ENCODE peak calls at places on chromosomes 1 and 21, in four cellular contexts. R is stimulated activated CD4-positive, alpha-beta T cell treated with anti-CD3 and anti-CD28 coated beads, Interleukin-4, amount 100 ng/mL, for 1 hour; M is activated CD8-positive, alpha-beta memory T cell treated with anti-CD3 and anti-CD28 coated beads for 24 hours; X is activated CD4-positive, CD25-positive, alpha-beta regulatory T cell. K is an unnamed sample.

GRCh38 chr1:110319332-110320167 is 19.6 kb upstream of the RBM15 start:
- DNase-seq in R (no peak), M (peak; percentile 35), X (no peak), K (peak; percentile 35)

GRCh38 chr21:38468989-38469388 is 29.3 kb downstream of the ERG start:
- DNase-seq in R (no peak), M (no peak), X (no peak), K (no peak)

GRCh38 chr1:26469558-26469957 is 2.7 kb upstream of the HMGN2 start:
- DNase-seq in R (no peak), M (no peak), X (no peak), K (no peak)

GRCh38 chr1:71047635-71048607 is at the start of gene PTGER3:
- DNase-seq in R (peak; percentile 53), M (peak; percentile 73), X (no peak), K (no peak)

GRCh38 chr1:121522061-121522759 is 337.4 kb downstream of the SRGAP2C start:
- DNase-seq in R (no peak), M (no peak), X (no peak), K (peak; percentile 8)

GRCh38 chr1:70208292-70208691 is 2.9 kb upstream of the LRRC40 start:
- DNase-seq in R (no peak), M (no peak), X (no peak), K (no peak)

GRCh38 chr1:162943627-162944026 is 82.7 kb upstream of the CCDC190 start:
- DNase-seq in R (no peak), M (no peak), X (no peak), K (peak; percentile 12)

GRCh38 chr1:171999756-172000155 is 158.5 kb downstream of the DNM3 start:
- DNase-seq in R (no peak), M (no peak), X (no peak), K (peak; percentile 15)

GRCh38 chr1:25519624-25520023 is 23.8 kb upstream of the LDLRAP1 start:
- DNase-seq in R (no peak), M (no peak), X (no peak), K (peak; percentile 83)

GRCh38 chr1:23908453-23909341 is 4.5 kb downstream of the CNR2 start:
- DNase-seq in R (no peak), M (peak; percentile 66), X (no peak), K (no peak)

GRCh38 chr1:53380296-53380695 is 52.4 kb upstream of the LRP8 start:
- DNase-seq in R (no peak), M (no peak), X (no peak), K (peak; percentile 9)

GRCh38 chr1:167375949-167376348 is 142.4 kb downstream of the CD247 start:
- DNase-seq in R (no peak), M (no peak), X (no peak), K (no peak)

GRCh38 chr21:42684109-42684916 is 30.9 kb downstream of the PDE9A start:
- DNase-seq in R (peak; percentile 47), M (peak; percentile 80), X (no peak), K (no peak)

GRCh38 chr1:174040387-174040786 is 18.2 kb upstream of the RC3H1 start:
- DNase-seq in R (no peak), M (no peak), X (no peak), K (peak; percentile 77)

GRCh38 chr1:160522622-160523345 is at the start of gene SLAMF6:
- DNase-seq in R (peak; percentile 24), M (peak; percentile 83), X (no peak), K (no peak)

GRCh38 chr1:83583351-83584014 is 415.4 kb downstream of the TTLL7 start:
- DNase-seq in R (peak; percentile 13), M (no peak), X (no peak), K (no peak)

GRCh38 chr1:11929849-11930248 is 3.6 kb upstream of the KIAA2013 start:
- DNase-seq in R (no peak), M (no peak), X (no peak), K (peak; percentile 46)

K was measured in amniotic epithelial cell.